ENCODE peak calls at places on chromosomes 7 and 10, in eight cellular contexts. S is Calu3, V is fibroblast of pulmonary artery, I is mucosa of descending colon, F is HFF-Myc, G is cardiac muscle cell, X is hepatocyte, M is OCI-LY7. U is an unnamed sample.

GRCh38 chr7:151520419-151521229 is 929 bp upstream of the RHEB start:
- DNase-seq in S (peak; percentile 67), G (peak; percentile 21), M (no peak), V (no peak), I (peak; percentile 79), F (no peak), X (no peak), U (peak; percentile 54)

GRCh38 chr7:93906267-93906666 is at the start of gene GNGT1:
- DNase-seq in G (no peak), X (no peak), S (no peak), F (no peak), M (no peak), I (no peak), V (no peak), U (no peak)

GRCh38 chr7:52500796-52501195 is 534.6 kb upstream of the POM121L12 start:
- DNase-seq in S (no peak), M (no peak), G (no peak), I (no peak), V (no peak), F (no peak), X (peak; percentile 10), U (no peak)

GRCh38 chr10:580796-581195 is 108.7 kb downstream of the DIP2C start:
- DNase-seq in F (peak; percentile 14), I (no peak), V (peak; percentile 91), S (no peak), X (no peak), G (peak; percentile 87), M (no peak), U (no peak)

GRCh38 chr7:87344446-87344845 is 1.0 kb upstream of the CROT start:
- DNase-seq in S (no peak), F (no peak), V (peak; percentile 6), I (no peak), X (no peak), M (peak; percentile 20), G (no peak), U (no peak)

GRCh38 chr10:130189466-130190064 is 53.4 kb downstream of the GLRX3 start:
- DNase-seq in M (no peak), I (no peak), F (no peak), S (no peak), V (no peak), G (no peak), X (no peak), U (no peak)

GRCh38 chr10:112755446-112756117 is 194.5 kb upstream of the TCF7L2 start:
- DNase-seq in M (no peak), I (no peak), F (no peak), S (no peak), V (no peak), X (no peak), G (peak; percentile 33), U (no peak)

GRCh38 chr10:48314107-48314506 is 7.6 kb downstream of the MAPK8 start:
- DNase-seq in X (no peak), I (no peak), G (no peak), F (no peak), S (no peak), M (no peak), V (no peak), U (no peak)

GRCh38 chr7:116628971-116629586 is 42.9 kb upstream of the MET start:
- DNase-seq in G (no peak), M (no peak), F (no peak), X (peak; percentile 37), V (peak; percentile 31), I (no peak), S (peak; percentile 15), U (no peak)

GRCh38 chr7:117094457-117094856 is 141.2 kb downstream of the ST7 start:
- DNase-seq in S (no peak), I (no peak), M (no peak), G (no peak), X (no peak), F (no peak), V (no peak), U (no peak)

GRCh38 chr10:113736576-113736975 is 14.9 kb upstream of the PLEKHS1 start:
- DNase-seq in I (no peak), F (no peak), M (no peak), V (peak; percentile 13), S (no peak), X (no peak), G (peak; percentile 61), U (no peak)

GRCh38 chr10:22805304-22805703 is 90.9 kb upstream of the PIP4K2A start:
- DNase-seq in X (peak; percentile 57), F (peak; percentile 43), I (no peak), G (peak; percentile 39), V (peak; percentile 34), M (no peak), S (no peak), U (no peak)

GRCh38 chr10:114309111-114309651 is 70.1 kb downstream of the VWA2 start:
- DNase-seq in V (peak; percentile 30), M (no peak), I (no peak), X (no peak), G (peak; percentile 45), F (no peak), S (no peak), U (no peak)

GRCh38 chr7:91424372-91424771 is 160.1 kb downstream of the FZD1 start:
- DNase-seq in V (no peak), X (no peak), G (no peak), F (no peak), M (no peak), I (no peak), S (no peak), U (no peak)

GRCh38 chr7:96397936-96398596 is 76.2 kb upstream of the SLC25A13 start:
- DNase-seq in S (no peak), G (peak; percentile 6), F (no peak), M (no peak), I (no peak), V (peak; percentile 7), X (no peak), U (no peak)

GRCh38 chr7:45072131-45073030 is 16.4 kb downstream of the NACAD start:
- DNase-seq in I (no peak), G (no peak), F (no peak), S (no peak), V (no peak), X (no peak), M (no peak), U (no peak)

GRCh38 chr7:130894146-130895005 is 160.4 kb upstream of the KLF14 start:
- DNase-seq in V (no peak), M (no peak), G (peak; percentile 51), X (no peak), I (peak; percentile 70), F (no peak), S (peak; percentile 88), U (peak; percentile 58)

GRCh38 chr10:89214766-89215165 is 7.6 kb upstream of the CH25H start:
- DNase-seq in S (no peak), G (no peak), V (no peak), M (no peak), X (no peak), F (no peak), I (no peak), U (no peak)

GRCh38 chr7:91375378-91375777 is 111.1 kb downstream of the FZD1 start:
- DNase-seq in X (no peak), F (no peak), G (peak; percentile 6), I (no peak), M (no peak), S (no peak), V (no peak), U (no peak)

GRCh38 chr7:747186-747585 is 20.1 kb upstream of the PRKAR1B start:
- DNase-seq in I (peak; percentile 11), G (no peak), X (no peak), V (no peak), M (no peak), F (no peak), S (no peak), U (no peak)

GRCh38 chr10:30197186-30197585 is 137.8 kb upstream of the JCAD start:
- DNase-seq in F (no peak), I (no peak), X (no peak), V (no peak), M (no peak), S (no peak), G (no peak), U (no peak)

GRCh38 chr10:98510412-98510995 is 63.8 kb upstream of the HPS1 start:
- DNase-seq in S (no peak), X (no peak), I (no peak), G (no peak), F (no peak), M (no peak), V (no peak), U (no peak)

GRCh38 chr10:52040486-52040885 is 273.6 kb upstream of the DKK1 start:
- DNase-seq in S (no peak), V (no peak), M (no peak), X (no peak), G (no peak), I (no peak), F (no peak), U (no peak)

GRCh38 chr7:25809441-25809840 is 342.6 kb upstream of the NFE2L3 start:
- DNase-seq in F (no peak), I (no peak), M (no peak), G (peak; percentile 25), V (no peak), X (no peak), S (no peak), U (no peak)

GRCh38 chr10:95337354-95337753 is 46.6 kb upstream of the PDLIM1 start:
- DNase-seq in F (no peak), X (no peak), V (no peak), I (no peak), G (no peak), S (no peak), M (no peak), U (no peak)

GRCh38 chr10:124532106-124532641 is 70.6 kb downstream of the LHPP start:
- DNase-seq in F (no peak), G (no peak), V (peak; percentile 8), M (peak; percentile 77), I (peak; percentile 49), S (peak; percentile 46), X (peak; percentile 69), U (no peak)
- TF ChIP-seq CTCF in F (peak; percentile 36), G (peak; percentile 30), V (peak; percentile 47), M (peak; percentile 83), I (peak; percentile 8), S (no peak), X (peak; percentile 46), U (no peak)

GRCh38 chr7:50369408-50370026 is 65.0 kb downstream of the IKZF1 start:
- DNase-seq in V (peak; percentile 10), X (no peak), I (no peak), M (peak; percentile 83), G (peak; percentile 9), S (no peak), F (no peak), U (peak; percentile 60)
- TF ChIP-seq CTCF in V (peak; percentile 33), X (peak; percentile 44), I (no peak), M (peak; percentile 100), G (peak; percentile 39), S (peak; percentile 68), F (peak; percentile 39), U (peak; percentile 94)

GRCh38 chr7:134327896-134328295 is 11.2 kb upstream of the SLC35B4 start:
- DNase-seq in X (peak; percentile 38), G (peak; percentile 69), F (peak; percentile 36), S (peak; percentile 51), I (peak; percentile 27), M (peak; percentile 84), V (peak; percentile 47), U (peak; percentile 87)
- TF ChIP-seq CTCF in X (peak; percentile 36), G (peak; percentile 56), F (peak; percentile 64), S (no peak), I (no peak), M (peak; percentile 91), V (peak; percentile 49), U (peak; percentile 48)

DNA sequence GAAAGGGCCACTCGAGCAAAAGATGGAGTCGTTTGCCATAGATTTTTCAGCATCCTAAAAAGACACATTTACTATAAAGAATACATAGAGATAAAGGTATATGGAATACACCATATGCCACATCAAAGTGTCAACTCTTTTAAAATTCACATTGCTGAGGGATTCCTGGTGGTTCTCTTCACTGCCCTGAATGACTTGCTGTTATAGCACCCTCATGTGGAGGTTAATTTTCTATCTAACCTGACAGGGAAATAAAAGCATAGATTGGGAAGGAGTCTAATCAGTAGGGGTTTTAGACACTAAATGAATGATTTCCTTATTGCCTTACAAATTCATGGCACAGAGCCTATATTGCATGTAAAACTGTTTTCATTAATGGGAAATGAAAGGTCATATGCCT is 25.9 kb downstream of the DNAH11 start:
- DNase-seq in V (peak; percentile 15), X (peak; percentile 12), M (peak; percentile 34), G (peak; percentile 4), F (no peak), S (peak; percentile 24), I (no peak), U (no peak)
- TF ChIP-seq CTCF in V (peak; percentile 35), X (peak; percentile 38), M (peak; percentile 70), G (no peak), F (no peak), S (no peak), I (no peak), U (peak; percentile 32)

U was measured in activated CD8-positive, alpha-beta T cell treated with anti-CD3 and anti-CD28 coated beads for 36 hours.